ENCODE peak calls at places on chromosomes 4 and X, in four cellular contexts. J is right lobe of liver, B is nephron progenitor cell, C is GM13977. L is an unnamed sample.

GRCh38 chr4:108313546-108314339 is 145.0 kb upstream of the LEF1 start:
- DNase-seq in J (no peak), C (no peak), B (no peak), L (no peak)

GRCh38 chr4:70269674-70270073 is 27.3 kb downstream of the CSN3 start:
- DNase-seq in J (no peak), C (peak; percentile 3), B (no peak), L (no peak)

GRCh38 chr4:23392860-23393458 is 496.9 kb downstream of the PPARGC1A start:
- DNase-seq in C (no peak), B (no peak), J (no peak), L (no peak)

GRCh38 chr4:83340692-83341343 is 6.2 kb upstream of the HPSE start:
- DNase-seq in J (no peak), B (no peak), C (no peak), L (no peak)

GRCh38 chr4:168264903-168265302 is 53.6 kb downstream of the DDX60 start:
- DNase-seq in B (no peak), C (no peak), J (no peak), L (no peak)

GRCh38 chr4:176443646-176444409 is 124.1 kb downstream of the SPCS3 start:
- DNase-seq in C (no peak), B (no peak), J (no peak), L (no peak)

GRCh38 chrX:136629084-136629750 is 18.7 kb upstream of the CD40LG start:
- DNase-seq in C (no peak), B (no peak), J (no peak), L (no peak)

GRCh38 chr4:107818301-107818910 is 6.3 kb upstream of the SGMS2 start:
- DNase-seq in C (no peak), B (no peak), J (no peak), L (no peak)

GRCh38 chr4:152460488-152460887 is 75.4 kb downstream of the FBXW7 start:
- DNase-seq in B (no peak), J (no peak), C (peak; percentile 30), L (no peak)

GRCh38 chrX:7334253-7334935 is 186.4 kb upstream of the PUDP start:
- DNase-seq in J (no peak), C (no peak), B (no peak), L (no peak)

GRCh38 chr4:159205462-159205861 is 102.6 kb downstream of the RAPGEF2 start:
- DNase-seq in C (no peak), B (no peak), J (no peak), L (no peak)

DNA sequence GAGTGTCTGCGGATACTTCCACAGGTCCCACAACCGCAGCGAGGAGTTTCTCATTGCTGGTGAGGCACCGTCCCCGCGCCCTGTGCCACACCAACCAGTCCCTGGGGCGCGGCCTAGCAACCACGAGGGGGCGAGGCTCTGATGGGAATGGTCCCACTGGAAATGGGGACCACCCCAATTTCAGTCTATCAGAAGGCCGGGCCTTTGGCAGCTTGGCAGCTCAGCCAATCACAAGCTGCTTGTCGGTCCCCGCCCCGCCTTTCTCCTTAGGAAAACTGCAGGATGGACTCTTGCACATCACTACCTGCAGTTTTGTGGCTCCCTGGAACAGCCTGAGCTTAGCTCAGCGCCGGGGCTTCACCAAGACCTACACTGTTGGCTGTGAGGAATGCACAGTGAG is 3.0 kb downstream of the TIMP1 start:
- DNase-seq in B (no peak), C (no peak), J (no peak), L (no peak)
- TF ChIP-seq CTCF in B (no peak), C (no peak), J (no peak), L (no peak)

GRCh38 chrX:80432441-80432840 is 12.2 kb downstream of the TENT5D start:
- DNase-seq in C (no peak), B (no peak), J (no peak), L (no peak)

GRCh38 chrX:80430826-80431501 is 10.7 kb downstream of the TENT5D start:
- DNase-seq in J (no peak), C (peak; percentile 5), B (no peak), L (no peak)

GRCh38 chrX:80432863-80433262 is 12.6 kb downstream of the TENT5D start:
- DNase-seq in J (no peak), B (no peak), C (no peak), L (no peak)

GRCh38 chrX:80431502-80431832 is 11.2 kb downstream of the TENT5D start:
- DNase-seq in C (no peak), B (no peak), J (no peak), L (no peak)
- TF ChIP-seq CTCF in C (no peak), B (no peak), J (no peak), L (no peak)

GRCh38 chrX:119693996-119694451 is 1.1 kb upstream of the SEPTIN6 start:
- DNase-seq in J (no peak), C (no peak), B (peak; percentile 33), L (no peak)

GRCh38 chrX:119694601-119695534 is 1.9 kb upstream of the SEPTIN6 start:
- DNase-seq in J (no peak), C (no peak), B (no peak), L (no peak)

GRCh38 chrX:119692241-119693031 is 532 bp downstream of the SEPTIN6 start:
- DNase-seq in C (peak; percentile 48), B (peak; percentile 57), J (peak; percentile 78), L (peak; percentile 61)

GRCh38 chrX:119690921-119691716 is 1.8 kb downstream of the SEPTIN6 start:
- DNase-seq in C (no peak), B (peak; percentile 20), J (peak; percentile 72), L (no peak)

DNA sequence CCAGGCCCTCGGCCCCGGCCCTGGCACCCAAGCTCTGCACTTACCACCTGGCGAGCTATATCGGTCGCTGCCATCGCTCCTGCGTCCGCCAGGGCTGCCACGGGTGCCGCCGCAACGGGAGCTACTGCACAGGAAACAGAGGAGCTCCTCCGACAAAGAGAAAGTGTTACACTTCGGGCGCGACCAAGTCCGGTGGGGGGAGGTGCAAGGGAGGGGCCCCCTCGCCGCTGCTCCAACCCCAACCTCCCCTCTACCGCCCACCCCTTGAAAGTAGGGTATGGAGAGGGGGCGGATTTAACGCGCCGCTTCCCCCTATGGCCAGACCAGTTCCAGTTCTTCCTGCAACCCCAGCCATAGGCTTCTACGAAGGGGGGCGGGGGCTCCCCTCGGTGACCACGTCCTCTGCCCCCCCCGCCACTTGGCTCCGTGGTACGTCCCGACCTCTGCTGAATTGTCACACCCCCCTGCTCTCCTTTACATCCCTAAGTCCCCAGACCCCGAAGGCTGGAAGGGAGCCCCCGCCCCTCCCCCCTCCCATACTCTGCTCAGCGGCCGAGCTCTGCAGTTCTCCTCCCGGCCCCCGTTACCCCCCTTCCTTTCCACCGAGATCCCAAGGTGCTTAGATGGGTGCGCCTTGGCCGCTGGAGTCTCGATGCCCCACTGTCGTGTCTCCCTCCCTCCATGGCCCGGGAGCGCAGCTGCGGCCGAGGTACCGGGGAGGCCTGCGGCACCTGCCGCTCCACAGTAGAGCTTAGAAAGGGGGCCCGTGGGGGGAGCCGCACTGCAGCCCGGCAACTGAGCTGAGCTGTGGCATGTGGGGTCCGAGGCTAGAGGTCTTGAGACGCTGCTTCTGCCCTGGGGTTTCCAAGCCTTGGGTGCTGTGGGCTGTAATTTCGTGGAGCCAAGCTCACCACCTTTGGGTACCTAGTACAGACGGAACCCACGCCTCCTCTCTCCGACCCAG is at the start of gene SEPTIN6:
- DNase-seq in C (peak; percentile 76), J (peak; percentile 67), B (peak; percentile 85), L (peak; percentile 78)
- TF ChIP-seq CTCF in C (no peak), J (no peak), B (no peak), L (no peak)

GRCh38 chr4:128955751-128956150 is 137.6 kb downstream of the SCLT1 start:
- DNase-seq in C (no peak), B (no peak), J (no peak), L (no peak)
- TF ChIP-seq CTCF in C (no peak), B (no peak), J (no peak), L (no peak)

DNA sequence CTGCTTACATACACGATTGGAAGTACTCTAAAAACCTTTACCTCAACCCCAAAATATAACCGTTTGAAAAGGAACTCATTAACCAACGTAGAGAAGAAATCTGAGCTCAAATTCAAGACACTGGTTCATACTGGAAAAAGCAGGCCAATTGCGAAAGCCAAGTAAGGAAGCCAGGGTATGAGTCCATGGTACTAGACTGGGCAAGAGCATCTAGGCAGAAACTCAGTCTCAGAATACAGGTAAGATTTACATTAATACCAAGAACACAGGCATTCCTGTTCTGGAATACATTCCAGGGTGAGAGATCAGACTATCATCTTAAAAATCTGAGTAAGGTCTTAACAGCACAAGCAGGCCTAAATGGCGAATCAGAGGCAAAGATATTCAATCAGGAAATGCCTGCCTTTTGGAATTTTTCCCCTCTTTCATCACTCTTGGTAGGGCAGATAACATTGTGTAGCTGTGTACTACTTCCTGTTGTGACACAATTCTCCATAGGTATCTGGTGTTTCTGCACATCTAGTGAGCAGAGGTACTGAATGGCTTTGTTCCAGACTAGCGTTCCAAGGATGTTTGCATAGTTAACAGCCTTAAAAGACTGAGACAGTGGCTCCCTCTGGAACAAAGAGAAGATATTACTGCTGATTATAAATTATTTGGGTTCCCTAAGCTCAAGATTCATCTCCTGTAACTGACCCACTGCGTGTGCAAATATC is 311.3 kb downstream of the PCDH19 start:
- DNase-seq in J (no peak), B (no peak), C (no peak), L (no peak)
- TF ChIP-seq CTCF in J (no peak), B (no peak), C (no peak), L (no peak)

GRCh38 chr4:72887152-72887551 is 182.4 kb downstream of the COX18 start:
- DNase-seq in B (no peak), C (no peak), J (no peak), L (no peak)

GRCh38 chr4:72888331-72888730 is 181.2 kb downstream of the COX18 start:
- DNase-seq in J (no peak), C (no peak), B (no peak), L (no peak)

DNA sequence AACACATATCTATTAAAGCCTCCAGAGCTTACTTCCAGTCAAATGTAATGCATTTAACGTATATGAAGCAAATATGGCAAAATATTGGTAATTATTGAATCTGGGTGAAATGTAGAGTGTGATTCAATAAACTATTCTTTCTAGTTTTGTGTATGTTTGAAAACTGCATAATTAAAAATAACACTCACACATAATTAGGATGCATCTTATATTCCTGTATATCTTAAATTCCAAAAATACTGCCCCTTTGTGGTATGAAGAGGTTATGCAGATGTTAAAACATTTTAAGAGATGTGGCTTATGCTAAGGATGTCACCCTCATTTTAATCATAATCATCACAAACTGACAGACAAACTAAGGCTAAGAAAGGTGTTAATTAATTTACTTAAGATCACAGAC is 182.9 kb downstream of the COX18 start:
- DNase-seq in C (no peak), J (no peak), B (no peak), L (no peak)
- TF ChIP-seq CTCF in C (peak; percentile 12), J (peak; percentile 13), B (peak; percentile 40), L (no peak)

DNA sequence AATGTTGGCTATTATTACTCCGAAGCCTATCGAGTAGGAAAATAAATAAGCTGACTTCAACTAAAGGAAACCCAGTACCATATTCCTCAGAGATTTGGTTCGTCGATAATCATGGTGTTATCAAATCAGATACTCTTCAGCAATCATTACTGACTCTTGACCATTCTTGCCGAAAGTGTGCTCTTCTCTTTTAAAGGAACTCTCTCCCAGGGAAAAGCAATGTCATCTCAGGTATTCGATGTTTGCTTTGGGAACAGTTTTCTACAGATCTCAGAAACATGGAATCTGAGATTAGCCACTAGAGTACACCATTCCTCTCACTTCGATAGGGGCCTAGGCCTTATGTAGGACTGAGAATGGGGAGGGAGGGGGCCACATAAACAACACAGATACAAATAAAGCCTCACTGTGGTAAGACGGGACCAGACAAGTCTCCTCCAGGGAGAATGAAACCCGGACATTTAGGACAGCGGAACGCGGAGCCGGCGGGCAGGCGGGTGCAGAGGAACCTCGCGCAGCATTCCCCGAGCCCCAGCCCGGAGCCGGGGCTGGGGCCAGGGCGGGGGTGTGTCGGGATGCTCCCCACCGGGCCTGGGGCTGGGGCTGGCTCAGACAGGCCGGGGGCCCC is 586 bp downstream of the DNAJB14 start:
- DNase-seq in B (no peak), C (peak; percentile 26), J (no peak), L (no peak)
- TF ChIP-seq CTCF in B (no peak), C (no peak), J (no peak), L (no peak)